ENCODE peak calls at places on chromosomes 6 and 20, in seven cellular contexts. O, U, R, W, Z, L and A are unnamed samples.

GRCh38 chr6:98636941-98637340 is 197.4 kb upstream of the POU3F2 start:
- DNase-seq in O (no peak), U (no peak), R (no peak), W (no peak), Z (no peak), L (no peak), A (no peak)

GRCh38 chr20:46571418-46571817 is 21.0 kb upstream of the OCSTAMP start:
- DNase-seq in O (no peak), U (no peak), R (no peak), W (no peak), Z (no peak), L (no peak), A (no peak)

GRCh38 chr20:57787969-57788781 is 78.4 kb upstream of the PMEPA1 start:
- DNase-seq in O (no peak), U (no peak), R (peak; percentile 43), W (no peak), Z (no peak), L (no peak), A (no peak)

GRCh38 chr20:17657079-17657825 is 24.8 kb downstream of the RRBP1 start:
- DNase-seq in O (no peak), U (no peak), R (no peak), W (no peak), Z (no peak), L (no peak), A (no peak)

GRCh38 chr6:15243994-15244604 is 1.8 kb upstream of the JARID2 start:
- DNase-seq in O (no peak), U (no peak), R (no peak), W (no peak), Z (no peak), L (no peak), A (no peak)

GRCh38 chr6:87274660-87275273 is 47.6 kb upstream of the SMIM8 start:
- DNase-seq in O (peak; percentile 64), U (peak; percentile 73), R (no peak), W (peak; percentile 8), Z (peak; percentile 34), L (no peak), A (peak; percentile 70)

GRCh38 chr6:137570307-137570832 is 76.2 kb upstream of the OLIG3 start:
- DNase-seq in O (no peak), U (no peak), R (no peak), W (no peak), Z (no peak), L (no peak), A (no peak)

GRCh38 chr6:47242483-47243386 is 67.0 kb downstream of the TNFRSF21 start:
- DNase-seq in O (peak; percentile 47), U (peak; percentile 97), R (peak; percentile 94), W (peak; percentile 93), Z (peak; percentile 73), L (peak; percentile 92), A (peak; percentile 93)

GRCh38 chr20:55103188-55103587 is 627.8 kb downstream of the DOK5 start:
- DNase-seq in O (no peak), U (no peak), R (no peak), W (peak; percentile 84), Z (no peak), L (no peak), A (no peak)

DNA sequence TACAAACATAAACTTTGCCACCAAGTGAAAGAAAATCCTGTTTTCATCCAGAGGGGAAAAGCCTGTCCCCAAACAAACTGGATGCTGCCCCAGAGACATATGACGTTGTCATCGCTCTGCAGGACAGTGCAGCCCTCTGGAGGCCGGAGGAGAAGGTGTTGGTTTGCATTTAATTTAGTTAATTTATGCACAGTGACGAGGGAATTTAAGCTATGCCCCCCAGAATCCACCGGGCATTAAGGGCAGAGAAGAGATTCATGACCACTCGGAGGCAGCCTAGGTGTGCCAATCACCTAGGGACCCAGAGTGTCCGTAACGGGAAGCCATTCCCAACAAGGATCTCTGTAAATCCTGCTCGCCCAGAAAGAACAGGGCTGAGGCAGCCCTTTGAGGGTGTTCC is 45.1 kb downstream of the NINL start:
- DNase-seq in O (no peak), U (peak; percentile 22), R (no peak), W (peak; percentile 20), Z (no peak), L (no peak), A (peak; percentile 43)
- H3K4me3 ChIP-seq in O (peak overlapping the region; percentile 0), U (peak overlapping the region; percentile 10), R (peak overlapping the region; percentile 4), W (no peak overlapping the region), Z (peak overlapping the region; percentile 4), L (peak overlapping the region; percentile 39), A (peak overlapping the region; percentile 42)

GRCh38 chr6:30325150-30325872 is 1.4 kb upstream of the TRIM39 start:
- DNase-seq in O (no peak), U (peak; percentile 39), R (peak; percentile 78), W (peak; percentile 72), Z (no peak), L (peak; percentile 58), A (peak; percentile 56)

GRCh38 chr6:30321692-30322388 is 4.9 kb upstream of the TRIM39 start:
- DNase-seq in O (no peak), U (peak; percentile 22), R (no peak), W (no peak), Z (no peak), L (no peak), A (peak; percentile 18)

GRCh38 chr6:30325873-30326445 is 768 bp upstream of the TRIM39 start:
- DNase-seq in O (peak; percentile 24), U (no peak), R (peak; percentile 82), W (no peak), Z (peak; percentile 38), L (no peak), A (peak; percentile 46)

GRCh38 chr6:30323806-30324205 is 2.9 kb upstream of the TRIM39 start:
- DNase-seq in O (no peak), U (no peak), R (no peak), W (no peak), Z (no peak), L (no peak), A (peak; percentile 19)

GRCh38 chr6:30322527-30323501 is 3.9 kb upstream of the TRIM39 start:
- DNase-seq in O (no peak), U (peak; percentile 59), R (no peak), W (no peak), Z (no peak), L (no peak), A (peak; percentile 87)
- H3K4me3 ChIP-seq in O (no peak overlapping the region), U (no peak overlapping the region), R (no peak overlapping the region), W (no peak overlapping the region), Z (peak overlapping the region; percentile 6), L (no peak overlapping the region), A (no peak overlapping the region)

DNA sequence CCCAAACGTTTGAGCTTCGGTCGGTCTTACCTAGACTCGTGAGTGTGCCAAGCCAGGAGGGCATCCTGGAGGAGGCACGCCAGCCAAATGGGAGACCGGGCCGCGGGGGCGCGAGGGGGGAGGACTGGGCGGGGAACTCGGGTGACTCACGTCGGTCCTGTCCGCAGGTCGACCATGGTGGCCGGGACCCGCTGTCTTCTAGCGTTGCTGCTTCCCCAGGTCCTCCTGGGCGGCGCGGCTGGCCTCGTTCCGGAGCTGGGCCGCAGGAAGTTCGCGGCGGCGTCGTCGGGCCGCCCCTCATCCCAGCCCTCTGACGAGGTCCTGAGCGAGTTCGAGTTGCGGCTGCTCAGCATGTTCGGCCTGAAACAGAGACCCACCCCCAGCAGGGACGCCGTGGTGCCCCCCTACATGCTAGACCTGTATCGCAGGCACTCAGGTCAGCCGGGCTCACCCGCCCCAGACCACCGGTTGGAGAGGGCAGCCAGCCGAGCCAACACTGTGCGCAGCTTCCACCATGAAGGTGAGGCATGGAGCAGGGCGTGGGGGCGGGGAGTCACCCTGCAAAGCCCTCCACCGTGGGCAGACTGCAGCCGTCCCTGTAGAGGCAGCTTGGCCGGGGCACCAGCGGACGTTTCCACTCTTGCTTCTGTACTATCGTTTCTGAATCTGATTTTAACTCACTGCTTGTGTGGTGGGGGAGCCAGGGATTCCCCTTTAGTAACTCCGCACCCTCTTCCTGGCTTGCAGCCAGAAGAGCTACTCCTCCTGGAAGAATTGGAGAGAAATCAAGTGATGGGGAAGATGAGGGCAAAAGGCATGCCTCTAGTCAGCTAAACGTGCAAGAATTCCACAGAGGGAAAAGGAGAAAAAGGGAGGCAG is 2.7 kb downstream of the BMP2 start:
- DNase-seq in O (no peak), U (peak; percentile 58), R (peak; percentile 89), W (peak; percentile 71), Z (no peak), L (peak; percentile 76), A (no peak)
- H3K4me3 ChIP-seq in O (peak overlapping the region; percentile 66), U (peak overlapping the region; percentile 73), R (peak overlapping the region; percentile 56), W (peak overlapping the region; percentile 32), Z (peak overlapping the region; percentile 65), L (peak overlapping the region; percentile 84), A (peak overlapping the region; percentile 3)

GRCh38 chr6:17964633-17965032 is 22.8 kb downstream of the KIF13A start:
- DNase-seq in O (no peak), U (no peak), R (no peak), W (no peak), Z (no peak), L (no peak), A (no peak)

GRCh38 chr6:17965397-17965796 is 22.0 kb downstream of the KIF13A start:
- DNase-seq in O (no peak), U (peak; percentile 27), R (no peak), W (no peak), Z (no peak), L (no peak), A (peak; percentile 65)

GRCh38 chr6:17959317-17959716 is 28.1 kb downstream of the KIF13A start:
- DNase-seq in O (no peak), U (no peak), R (no peak), W (no peak), Z (no peak), L (no peak), A (no peak)

GRCh38 chr6:17966451-17966850 is 21.0 kb downstream of the KIF13A start:
- DNase-seq in O (no peak), U (no peak), R (no peak), W (no peak), Z (no peak), L (no peak), A (no peak)

GRCh38 chr6:17962436-17963031 is 24.9 kb downstream of the KIF13A start:
- DNase-seq in O (peak; percentile 87), U (peak; percentile 90), R (no peak), W (peak; percentile 31), Z (peak; percentile 91), L (peak; percentile 53), A (peak; percentile 96)
- H3K4me3 ChIP-seq in O (no peak overlapping the region), U (no peak overlapping the region), R (no peak overlapping the region), W (no peak overlapping the region), Z (no peak overlapping the region), L (no peak overlapping the region), A (peak overlapping the region; percentile 15)

GRCh38 chr6:44275271-44275748 is 5.1 kb downstream of the TMEM151B start:
- DNase-seq in O (no peak), U (no peak), R (no peak), W (no peak), Z (no peak), L (no peak), A (no peak)
- H3K4me3 ChIP-seq in O (no peak overlapping the region), U (no peak overlapping the region), R (no peak overlapping the region), W (no peak overlapping the region), Z (no peak overlapping the region), L (peak overlapping the region; percentile 39), A (no peak overlapping the region)